ENCODE peak calls at places on chromosome 18, in ten cellular contexts. One of them, this sample, is unnamed.

GRCh38 chr18:48023334-48024008 is 93.0 kb upstream of the SMAD2 start:
- DNase-seq in left ventricle myocardium superior: no peak
- DNase-seq in T-helper 1 cell: no peak
- DNase-seq in AG09309: no peak
- DNase-seq in T-helper 17 cell: no peak
- DNase-seq in BE2C: peak
- DNase-seq in stimulated activated CD4-positive, alpha-beta T cell treated with anti-CD3 and anti-CD28 coated beads, Interleukin-2, amount 100 ng/mL, for 48 hours: no peak
- DNase-seq in head of caudate nucleus: peak
- DNase-seq in astrocyte of the hippocampus: peak
- DNase-seq in foreskin melanocyte: no peak
- DNase-seq in this sample: no peak

GRCh38 chr18:8611916-8612576 is 2.8 kb downstream of the RAB12 start:
- DNase-seq in astrocyte of the hippocampus: no peak
- DNase-seq in T-helper 17 cell: no peak
- DNase-seq in left ventricle myocardium superior: no peak
- DNase-seq in AG09309: no peak
- DNase-seq in head of caudate nucleus: no peak
- DNase-seq in BE2C: no peak
- DNase-seq in stimulated activated CD4-positive, alpha-beta T cell treated with anti-CD3 and anti-CD28 coated beads, Interleukin-2, amount 100 ng/mL, for 48 hours: no peak
- DNase-seq in T-helper 1 cell: no peak
- DNase-seq in foreskin melanocyte: no peak
- DNase-seq in this sample: no peak

GRCh38 chr18:26190506-26190905 is 35.7 kb upstream of the TAF4B start:
- DNase-seq in astrocyte of the hippocampus: no peak
- DNase-seq in AG09309: no peak
- DNase-seq in foreskin melanocyte: no peak
- DNase-seq in left ventricle myocardium superior: no peak
- DNase-seq in head of caudate nucleus: no peak
- DNase-seq in stimulated activated CD4-positive, alpha-beta T cell treated with anti-CD3 and anti-CD28 coated beads, Interleukin-2, amount 100 ng/mL, for 48 hours: peak
- DNase-seq in T-helper 1 cell: no peak
- DNase-seq in T-helper 17 cell: no peak
- DNase-seq in BE2C: no peak
- DNase-seq in this sample: no peak

GRCh38 chr18:72985686-72986085 is 117.9 kb upstream of the NETO1 start:
- DNase-seq in T-helper 17 cell: no peak
- DNase-seq in foreskin melanocyte: no peak
- DNase-seq in astrocyte of the hippocampus: no peak
- DNase-seq in left ventricle myocardium superior: no peak
- DNase-seq in AG09309: no peak
- DNase-seq in stimulated activated CD4-positive, alpha-beta T cell treated with anti-CD3 and anti-CD28 coated beads, Interleukin-2, amount 100 ng/mL, for 48 hours: no peak
- DNase-seq in BE2C: no peak
- DNase-seq in head of caudate nucleus: no peak
- DNase-seq in T-helper 1 cell: no peak
- DNase-seq in this sample: no peak

GRCh38 chr18:22697561-22697960 is 235.6 kb upstream of the RBBP8 start:
- DNase-seq in T-helper 17 cell: no peak
- DNase-seq in astrocyte of the hippocampus: no peak
- DNase-seq in head of caudate nucleus: no peak
- DNase-seq in foreskin melanocyte: no peak
- DNase-seq in T-helper 1 cell: no peak
- DNase-seq in stimulated activated CD4-positive, alpha-beta T cell treated with anti-CD3 and anti-CD28 coated beads, Interleukin-2, amount 100 ng/mL, for 48 hours: no peak
- DNase-seq in AG09309: no peak
- DNase-seq in BE2C: no peak
- DNase-seq in left ventricle myocardium superior: no peak
- DNase-seq in this sample: no peak

GRCh38 chr18:36308711-36309435 is 11.4 kb downstream of the FHOD3 start:
- DNase-seq in T-helper 1 cell: no peak
- DNase-seq in AG09309: no peak
- DNase-seq in left ventricle myocardium superior: no peak
- DNase-seq in BE2C: no peak
- DNase-seq in head of caudate nucleus: peak
- DNase-seq in astrocyte of the hippocampus: no peak
- DNase-seq in foreskin melanocyte: no peak
- DNase-seq in stimulated activated CD4-positive, alpha-beta T cell treated with anti-CD3 and anti-CD28 coated beads, Interleukin-2, amount 100 ng/mL, for 48 hours: no peak
- DNase-seq in T-helper 17 cell: no peak
- DNase-seq in this sample: no peak

GRCh38 chr18:2799369-2799768 is 47.4 kb upstream of the EMILIN2 start:
- DNase-seq in T-helper 17 cell: no peak
- DNase-seq in stimulated activated CD4-positive, alpha-beta T cell treated with anti-CD3 and anti-CD28 coated beads, Interleukin-2, amount 100 ng/mL, for 48 hours: no peak
- DNase-seq in left ventricle myocardium superior: no peak
- DNase-seq in BE2C: no peak
- DNase-seq in astrocyte of the hippocampus: no peak
- DNase-seq in head of caudate nucleus: no peak
- DNase-seq in T-helper 1 cell: no peak
- DNase-seq in AG09309: no peak
- DNase-seq in foreskin melanocyte: no peak
- DNase-seq in this sample: no peak

GRCh38 chr18:12819330-12819729 is 64.7 kb downstream of the PTPN2 start:
- DNase-seq in AG09309: no peak
- DNase-seq in T-helper 1 cell: no peak
- DNase-seq in T-helper 17 cell: no peak
- DNase-seq in head of caudate nucleus: no peak
- DNase-seq in BE2C: no peak
- DNase-seq in left ventricle myocardium superior: no peak
- DNase-seq in foreskin melanocyte: no peak
- DNase-seq in astrocyte of the hippocampus: no peak
- DNase-seq in stimulated activated CD4-positive, alpha-beta T cell treated with anti-CD3 and anti-CD28 coated beads, Interleukin-2, amount 100 ng/mL, for 48 hours: no peak
- DNase-seq in this sample: no peak

GRCh38 chr18:63105636-63106316 is 213.8 kb downstream of the BCL2 start:
- DNase-seq in foreskin melanocyte: no peak
- DNase-seq in BE2C: no peak
- DNase-seq in head of caudate nucleus: no peak
- DNase-seq in AG09309: no peak
- DNase-seq in T-helper 17 cell: no peak
- DNase-seq in T-helper 1 cell: no peak
- DNase-seq in left ventricle myocardium superior: no peak
- DNase-seq in astrocyte of the hippocampus: no peak
- DNase-seq in stimulated activated CD4-positive, alpha-beta T cell treated with anti-CD3 and anti-CD28 coated beads, Interleukin-2, amount 100 ng/mL, for 48 hours: no peak
- DNase-seq in this sample: no peak

GRCh38 chr18:24177499-24178133 is 38.8 kb downstream of the CABYR start:
- DNase-seq in T-helper 1 cell: no peak
- DNase-seq in foreskin melanocyte: no peak
- DNase-seq in BE2C: no peak
- DNase-seq in head of caudate nucleus: no peak
- DNase-seq in astrocyte of the hippocampus: no peak
- DNase-seq in stimulated activated CD4-positive, alpha-beta T cell treated with anti-CD3 and anti-CD28 coated beads, Interleukin-2, amount 100 ng/mL, for 48 hours: no peak
- DNase-seq in AG09309: no peak
- DNase-seq in left ventricle myocardium superior: no peak
- DNase-seq in T-helper 17 cell: no peak
- DNase-seq in this sample: no peak

GRCh38 chr18:11149441-11150270 is at the start of gene PIEZO2:
- DNase-seq in T-helper 17 cell: no peak
- DNase-seq in foreskin melanocyte: no peak
- DNase-seq in head of caudate nucleus: peak
- DNase-seq in AG09309: no peak
- DNase-seq in T-helper 1 cell: no peak
- DNase-seq in left ventricle myocardium superior: peak
- DNase-seq in stimulated activated CD4-positive, alpha-beta T cell treated with anti-CD3 and anti-CD28 coated beads, Interleukin-2, amount 100 ng/mL, for 48 hours: peak
- DNase-seq in BE2C: peak
- DNase-seq in astrocyte of the hippocampus: peak
- DNase-seq in this sample: peak

GRCh38 chr18:47881752-47882455 is 48.6 kb downstream of the SMAD2 start:
- DNase-seq in astrocyte of the hippocampus: peak
- DNase-seq in head of caudate nucleus: no peak
- DNase-seq in T-helper 17 cell: no peak
- DNase-seq in T-helper 1 cell: no peak
- DNase-seq in stimulated activated CD4-positive, alpha-beta T cell treated with anti-CD3 and anti-CD28 coated beads, Interleukin-2, amount 100 ng/mL, for 48 hours: no peak
- DNase-seq in BE2C: no peak
- DNase-seq in AG09309: no peak
- DNase-seq in left ventricle myocardium superior: no peak
- DNase-seq in foreskin melanocyte: no peak
- DNase-seq in this sample: no peak

GRCh38 chr18:21703241-21703820 is 1.2 kb downstream of the ABHD3 start:
- DNase-seq in astrocyte of the hippocampus: no peak
- DNase-seq in AG09309: no peak
- DNase-seq in left ventricle myocardium superior: no peak
- DNase-seq in stimulated activated CD4-positive, alpha-beta T cell treated with anti-CD3 and anti-CD28 coated beads, Interleukin-2, amount 100 ng/mL, for 48 hours: no peak
- DNase-seq in T-helper 17 cell: no peak
- DNase-seq in T-helper 1 cell: no peak
- DNase-seq in BE2C: no peak
- DNase-seq in foreskin melanocyte: no peak
- DNase-seq in head of caudate nucleus: no peak
- DNase-seq in this sample: peak

GRCh38 chr18:69585696-69586095 is 185.0 kb downstream of the DOK6 start:
- DNase-seq in T-helper 1 cell: no peak
- DNase-seq in stimulated activated CD4-positive, alpha-beta T cell treated with anti-CD3 and anti-CD28 coated beads, Interleukin-2, amount 100 ng/mL, for 48 hours: no peak
- DNase-seq in astrocyte of the hippocampus: no peak
- DNase-seq in AG09309: no peak
- DNase-seq in foreskin melanocyte: no peak
- DNase-seq in BE2C: no peak
- DNase-seq in head of caudate nucleus: no peak
- DNase-seq in T-helper 17 cell: no peak
- DNase-seq in left ventricle myocardium superior: no peak
- DNase-seq in this sample: no peak

GRCh38 chr18:46624127-46624526 is 32.9 kb downstream of the LOXHD1 start:
- DNase-seq in AG09309: no peak
- DNase-seq in left ventricle myocardium superior: no peak
- DNase-seq in stimulated activated CD4-positive, alpha-beta T cell treated with anti-CD3 and anti-CD28 coated beads, Interleukin-2, amount 100 ng/mL, for 48 hours: no peak
- DNase-seq in BE2C: no peak
- DNase-seq in astrocyte of the hippocampus: no peak
- DNase-seq in head of caudate nucleus: peak
- DNase-seq in T-helper 1 cell: no peak
- DNase-seq in foreskin melanocyte: no peak
- DNase-seq in T-helper 17 cell: no peak
- DNase-seq in this sample: no peak

GRCh38 chr18:57002627-57003026 is 144.3 kb upstream of the BOD1L2 start:
- DNase-seq in AG09309: no peak
- DNase-seq in T-helper 17 cell: no peak
- DNase-seq in stimulated activated CD4-positive, alpha-beta T cell treated with anti-CD3 and anti-CD28 coated beads, Interleukin-2, amount 100 ng/mL, for 48 hours: no peak
- DNase-seq in head of caudate nucleus: no peak
- DNase-seq in BE2C: no peak
- DNase-seq in T-helper 1 cell: no peak
- DNase-seq in foreskin melanocyte: no peak
- DNase-seq in left ventricle myocardium superior: no peak
- DNase-seq in astrocyte of the hippocampus: peak
- DNase-seq in this sample: no peak

GRCh38 chr18:79772865-79773696 is 24.7 kb upstream of the KCNG2 start:
- DNase-seq in AG09309: no peak
- DNase-seq in foreskin melanocyte: no peak
- DNase-seq in BE2C: no peak
- DNase-seq in stimulated activated CD4-positive, alpha-beta T cell treated with anti-CD3 and anti-CD28 coated beads, Interleukin-2, amount 100 ng/mL, for 48 hours: no peak
- DNase-seq in T-helper 1 cell: no peak
- DNase-seq in T-helper 17 cell: no peak
- DNase-seq in head of caudate nucleus: no peak
- DNase-seq in left ventricle myocardium superior: no peak
- DNase-seq in astrocyte of the hippocampus: no peak
- DNase-seq in this sample: no peak

GRCh38 chr18:2897448-2898052 is 50.7 kb downstream of the EMILIN2 start:
- DNase-seq in foreskin melanocyte: no peak
- DNase-seq in head of caudate nucleus: no peak
- DNase-seq in astrocyte of the hippocampus: no peak
- DNase-seq in stimulated activated CD4-positive, alpha-beta T cell treated with anti-CD3 and anti-CD28 coated beads, Interleukin-2, amount 100 ng/mL, for 48 hours: no peak
- DNase-seq in T-helper 1 cell: no peak
- DNase-seq in BE2C: no peak
- DNase-seq in T-helper 17 cell: no peak
- DNase-seq in left ventricle myocardium superior: no peak
- DNase-seq in AG09309: no peak
- DNase-seq in this sample: no peak

GRCh38 chr18:1014951-1015627 is 110.4 kb downstream of the ADCYAP1 start:
- DNase-seq in T-helper 17 cell: no peak
- DNase-seq in BE2C: no peak
- DNase-seq in stimulated activated CD4-positive, alpha-beta T cell treated with anti-CD3 and anti-CD28 coated beads, Interleukin-2, amount 100 ng/mL, for 48 hours: no peak
- DNase-seq in AG09309: no peak
- DNase-seq in left ventricle myocardium superior: no peak
- DNase-seq in T-helper 1 cell: no peak
- DNase-seq in head of caudate nucleus: no peak
- DNase-seq in astrocyte of the hippocampus: peak
- DNase-seq in foreskin melanocyte: no peak
- DNase-seq in this sample: no peak